ENCODE peak calls at places on chromosomes 6 and 20, in five cellular contexts. I is GM04503; U is iPS-NIHi11; P is stimulated activated CD8-positive, alpha-beta memory T cell treated with anti-CD3 and anti-CD28 coated beads, Interleukin-4, amount 100 ng/mL, for 4 hours; Z is GM12878. O is an unnamed sample.

GRCh38 chr6:6333498-6333897 is 13.0 kb upstream of the F13A1 start:
- DNase-seq in I (no peak), U (no peak), P (no peak), Z (no peak), O (no peak)

GRCh38 chr6:134750669-134751068 is 199.2 kb downstream of the ALDH8A1 start:
- DNase-seq in I (peak), U (no peak), P (no peak), Z (no peak), O (no peak)

GRCh38 chr20:3479759-3480615 is 9.2 kb downstream of the ATRN start:
- DNase-seq in I (no peak), U (no peak), P (no peak), Z (no peak), O (no peak)

GRCh38 chr6:62716719-62717118 is 430.7 kb upstream of the KHDRBS2 start:
- DNase-seq in I (no peak), U (no peak), P (no peak), Z (no peak), O (no peak)

GRCh38 chr20:46872315-46873211 is 22.1 kb upstream of the EYA2 start:
- DNase-seq in I (no peak), U (peak), P (no peak), Z (no peak), O (no peak)

GRCh38 chr6:147311218-147311617 is 107.0 kb downstream of the STXBP5 start:
- DNase-seq in I (peak), U (no peak), P (no peak), Z (no peak), O (no peak)

GRCh38 chr6:56025785-56026184 is 150.4 kb upstream of the BMP5 start:
- DNase-seq in I (no peak), U (no peak), P (no peak), Z (no peak), O (no peak)

GRCh38 chr20:61664741-61665320 is 400.9 kb downstream of the TAF4 start:
- DNase-seq in I (no peak), U (no peak), P (no peak), Z (no peak), O (no peak)

GRCh38 chr20:62603021-62603906 is 39.0 kb upstream of the SLCO4A1 start:
- DNase-seq in I (peak), U (no peak), P (peak), Z (no peak), O (no peak)

GRCh38 chr6:35727206-35727934 is 9.5 kb upstream of the ARMC12 start:
- DNase-seq in I (no peak), U (peak), P (no peak), Z (no peak), O (no peak)

GRCh38 chr20:58715709-58716475 is 23.3 kb downstream of the NPEPL1 start:
- DNase-seq in I (no peak), U (no peak), P (no peak), Z (no peak), O (no peak)

GRCh38 chr6:170172825-170173231 is 118.0 kb downstream of the DLL1 start:
- DNase-seq in I (no peak), U (peak), P (no peak), Z (no peak), O (no peak)

O was measured in activated CD8-positive, alpha-beta memory T cell treated with anti-CD3 and anti-CD28 coated beads for 4 hours.